ENCODE peak calls at places on chromosomes 7 and 10, in seven cellular contexts. One of them, this sample, is unnamed.

GRCh38 chr7:45479781-45480180 is 94.4 kb upstream of the ADCY1 start:
- DNase-seq in IMR-90: no peak
- DNase-seq in mesendoderm: no peak
- DNase-seq in neuronal stem cell: no peak
- DNase-seq in mesenchymal stem cell: no peak
- DNase-seq in H1: no peak
- DNase-seq in H9: no peak
- DNase-seq in this sample: no peak

GRCh38 chr7:90625051-90625450 is 28.9 kb downstream of the CDK14 start:
- DNase-seq in IMR-90: peak; percentile 6
- DNase-seq in mesendoderm: peak; percentile 14
- DNase-seq in neuronal stem cell: no peak
- DNase-seq in mesenchymal stem cell: peak; percentile 37
- DNase-seq in H1: no peak
- DNase-seq in H9: no peak
- DNase-seq in this sample: no peak

GRCh38 chr10:102410427-102411073 is 8.0 kb downstream of the PSD start:
- DNase-seq in IMR-90: no peak
- DNase-seq in mesendoderm: no peak
- DNase-seq in neuronal stem cell: no peak
- DNase-seq in mesenchymal stem cell: peak; percentile 47
- DNase-seq in H1: no peak
- DNase-seq in H9: peak; percentile 64
- DNase-seq in this sample: peak; percentile 44

GRCh38 chr10:63553473-63553872 is 32.3 kb downstream of the REEP3 start:
- DNase-seq in IMR-90: peak; percentile 9
- DNase-seq in mesendoderm: no peak
- DNase-seq in neuronal stem cell: no peak
- DNase-seq in mesenchymal stem cell: peak; percentile 35
- DNase-seq in H1: no peak
- DNase-seq in H9: no peak
- DNase-seq in this sample: no peak

GRCh38 chr7:108348913-108349312 is 107.3 kb downstream of the NRCAM start:
- DNase-seq in IMR-90: peak; percentile 29
- DNase-seq in mesendoderm: no peak
- DNase-seq in neuronal stem cell: no peak
- DNase-seq in mesenchymal stem cell: peak; percentile 6
- DNase-seq in H1: no peak
- DNase-seq in H9: no peak
- DNase-seq in this sample: no peak

GRCh38 chr10:68856352-68856751 is 29.0 kb downstream of the STOX1 start:
- DNase-seq in IMR-90: no peak
- DNase-seq in mesendoderm: no peak
- DNase-seq in neuronal stem cell: no peak
- DNase-seq in mesenchymal stem cell: no peak
- DNase-seq in H1: no peak
- DNase-seq in H9: no peak
- DNase-seq in this sample: no peak

GRCh38 chr10:683448-684071 is 5.9 kb downstream of the DIP2C start:
- DNase-seq in IMR-90: peak; percentile 99
- DNase-seq in mesendoderm: no peak
- DNase-seq in neuronal stem cell: no peak
- DNase-seq in mesenchymal stem cell: peak; percentile 98
- DNase-seq in H1: no peak
- DNase-seq in H9: no peak
- DNase-seq in this sample: no peak

GRCh38 chr10:3548096-3548495 is 236.9 kb downstream of the KLF6 start:
- DNase-seq in IMR-90: peak; percentile 31
- DNase-seq in mesendoderm: no peak
- DNase-seq in neuronal stem cell: no peak
- DNase-seq in mesenchymal stem cell: no peak
- DNase-seq in H1: no peak
- DNase-seq in H9: no peak
- DNase-seq in this sample: no peak

GRCh38 chr7:97187067-97187466 is 69.6 kb downstream of the SDHAF3 start:
- DNase-seq in IMR-90: peak; percentile 61
- DNase-seq in mesendoderm: no peak
- DNase-seq in neuronal stem cell: no peak
- DNase-seq in mesenchymal stem cell: peak; percentile 38
- DNase-seq in H1: no peak
- DNase-seq in H9: no peak
- DNase-seq in this sample: no peak

GRCh38 chr7:979886-980571 is 3.0 kb upstream of the CYP2W1 start:
- DNase-seq in IMR-90: no peak
- DNase-seq in mesendoderm: no peak
- DNase-seq in neuronal stem cell: no peak
- DNase-seq in mesenchymal stem cell: peak; percentile 19
- DNase-seq in H1: no peak
- DNase-seq in H9: no peak
- DNase-seq in this sample: no peak

GRCh38 chr10:71666607-71667373 is 52.8 kb downstream of the C10orf105 start:
- DNase-seq in IMR-90: no peak
- DNase-seq in mesendoderm: no peak
- DNase-seq in neuronal stem cell: no peak
- DNase-seq in mesenchymal stem cell: no peak
- DNase-seq in H1: no peak
- DNase-seq in H9: no peak
- DNase-seq in this sample: no peak

GRCh38 chr10:11325817-11326216 is 285.6 kb downstream of the USP6NL start:
- DNase-seq in IMR-90: peak; percentile 60
- DNase-seq in mesendoderm: peak; percentile 19
- DNase-seq in neuronal stem cell: no peak
- DNase-seq in mesenchymal stem cell: peak; percentile 79
- DNase-seq in H1: no peak
- DNase-seq in H9: no peak
- DNase-seq in this sample: peak; percentile 22

GRCh38 chr10:44166441-44166840 is 218.5 kb downstream of the CXCL12 start:
- DNase-seq in IMR-90: no peak
- DNase-seq in mesendoderm: no peak
- DNase-seq in neuronal stem cell: no peak
- DNase-seq in mesenchymal stem cell: no peak
- DNase-seq in H1: no peak
- DNase-seq in H9: no peak
- DNase-seq in this sample: no peak

GRCh38 chr7:105924950-105925349 is 38.1 kb upstream of the CDHR3 start:
- DNase-seq in IMR-90: no peak
- DNase-seq in mesendoderm: no peak
- DNase-seq in neuronal stem cell: no peak
- DNase-seq in mesenchymal stem cell: no peak
- DNase-seq in H1: no peak
- DNase-seq in H9: no peak
- DNase-seq in this sample: no peak

DNA sequence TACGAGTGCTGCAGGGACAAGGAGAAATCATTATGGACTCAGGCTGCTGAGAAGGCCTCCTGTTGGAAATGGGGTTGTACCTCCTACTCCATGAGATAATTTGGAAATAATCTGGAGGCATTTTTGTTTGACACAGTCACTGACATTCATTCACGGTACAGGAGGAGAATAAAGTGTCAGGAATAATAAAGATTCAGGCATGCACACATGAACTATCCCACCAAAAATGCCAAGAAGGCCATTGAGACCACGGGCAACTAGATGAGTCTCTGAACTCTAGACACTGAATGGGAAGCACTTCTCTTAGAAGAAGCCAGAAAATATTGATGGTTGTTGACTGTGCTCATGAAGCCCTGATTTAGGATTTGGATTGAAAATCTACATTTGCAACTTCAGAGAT is 220.9 kb upstream of the HABP2 start:
- DNase-seq in IMR-90: no peak
- DNase-seq in mesendoderm: no peak
- DNase-seq in neuronal stem cell: no peak
- DNase-seq in mesenchymal stem cell: no peak
- DNase-seq in H1: no peak
- DNase-seq in H9: no peak
- DNase-seq in this sample: no peak
- H3K9ac ChIP-seq in IMR-90: no peak overlapping the region
- H3K9ac ChIP-seq in mesendoderm: no peak overlapping the region
- H3K9ac ChIP-seq in neuronal stem cell: no peak overlapping the region
- H3K9ac ChIP-seq in mesenchymal stem cell: no peak overlapping the region
- H3K9ac ChIP-seq in H1: no peak overlapping the region
- H3K9ac ChIP-seq in H9: no peak overlapping the region
- H3K9ac ChIP-seq in this sample: no peak overlapping the region

DNA sequence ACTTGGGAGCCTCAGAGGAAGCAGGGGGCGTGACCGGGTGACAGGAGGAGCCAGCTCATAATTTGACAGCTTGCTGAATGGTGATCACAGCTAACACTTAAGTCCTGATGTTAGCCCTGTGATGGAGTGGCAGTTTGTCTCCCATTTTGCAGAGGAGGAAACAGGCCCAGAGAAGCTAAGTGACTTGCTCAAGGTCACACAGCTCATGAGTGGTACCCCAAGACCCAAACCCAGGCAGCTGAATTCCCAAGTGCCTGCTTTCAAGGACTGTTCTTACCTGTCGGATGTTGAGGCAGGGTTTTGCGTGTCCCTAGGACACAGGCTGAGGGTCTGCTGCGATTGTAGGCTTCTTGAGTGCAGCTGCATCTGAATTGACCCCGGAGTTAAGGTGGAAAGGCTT is 51.7 kb downstream of the PALD1 start:
- DNase-seq in IMR-90: no peak
- DNase-seq in mesendoderm: no peak
- DNase-seq in neuronal stem cell: no peak
- DNase-seq in mesenchymal stem cell: no peak
- DNase-seq in H1: no peak
- DNase-seq in H9: no peak
- DNase-seq in this sample: no peak
- H3K23ac ChIP-seq in IMR-90: no peak overlapping the region
- H3K23ac ChIP-seq in mesendoderm: no peak overlapping the region
- H3K23ac ChIP-seq in neuronal stem cell: no peak overlapping the region
- H3K23ac ChIP-seq in mesenchymal stem cell: no peak overlapping the region
- H3K23ac ChIP-seq in H1: no peak overlapping the region
- H3K23ac ChIP-seq in H9: no peak overlapping the region
- H3K23ac ChIP-seq in this sample: no peak overlapping the region

DNA sequence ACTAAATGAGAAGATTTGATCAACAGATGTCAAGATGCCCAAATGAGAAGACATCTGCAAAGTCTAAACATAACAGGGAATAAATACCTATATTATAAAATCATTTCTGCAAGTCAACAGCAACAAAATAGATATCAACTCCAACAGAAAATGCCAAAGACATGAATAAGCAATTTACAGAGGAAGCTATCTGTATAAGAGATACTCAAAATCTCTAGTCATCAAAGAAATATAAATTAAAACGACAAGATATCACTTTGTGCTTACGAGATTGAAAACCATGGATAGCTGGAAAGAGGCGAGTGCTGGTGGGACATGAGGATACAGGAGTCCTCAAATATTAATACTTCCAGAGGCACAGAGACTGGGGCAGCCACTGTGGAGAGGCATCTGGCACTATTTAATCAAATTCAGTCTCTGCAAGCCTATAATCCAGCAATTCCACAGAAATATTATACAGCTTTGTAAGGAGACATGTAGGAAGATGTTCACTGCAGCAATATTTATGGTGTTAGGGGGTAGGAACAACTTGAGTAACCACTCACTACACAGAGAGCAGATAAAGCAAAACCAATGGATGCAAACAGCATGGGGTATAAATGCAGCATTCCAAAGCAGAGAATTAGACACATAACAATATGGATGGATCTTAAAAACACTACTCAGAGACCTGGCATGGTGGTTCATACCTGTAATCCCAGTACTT is 4.8 kb downstream of the DNMBP start:
- DNase-seq in IMR-90: no peak
- DNase-seq in mesendoderm: no peak
- DNase-seq in neuronal stem cell: no peak
- DNase-seq in mesenchymal stem cell: peak; percentile 53
- DNase-seq in H1: no peak
- DNase-seq in H9: no peak
- DNase-seq in this sample: no peak
- H3K9ac ChIP-seq in IMR-90: no peak overlapping the region
- H3K9ac ChIP-seq in mesendoderm: no peak overlapping the region
- H3K9ac ChIP-seq in neuronal stem cell: no peak overlapping the region
- H3K9ac ChIP-seq in mesenchymal stem cell: peak overlapping the region; percentile 94
- H3K9ac ChIP-seq in H1: no peak overlapping the region
- H3K9ac ChIP-seq in H9: no peak overlapping the region
- H3K9ac ChIP-seq in this sample: no peak overlapping the region

GRCh38 chr10:59945590-59945989 is 39.2 kb upstream of the CCDC6 start:
- DNase-seq in IMR-90: no peak
- DNase-seq in mesendoderm: no peak
- DNase-seq in neuronal stem cell: no peak
- DNase-seq in mesenchymal stem cell: no peak
- DNase-seq in H1: no peak
- DNase-seq in H9: no peak
- DNase-seq in this sample: no peak
- H3K23ac ChIP-seq in IMR-90: no peak overlapping the region
- H3K23ac ChIP-seq in mesendoderm: no peak overlapping the region
- H3K23ac ChIP-seq in neuronal stem cell: no peak overlapping the region
- H3K23ac ChIP-seq in mesenchymal stem cell: no peak overlapping the region
- H3K23ac ChIP-seq in H1: no peak overlapping the region
- H3K23ac ChIP-seq in H9: no peak overlapping the region
- H3K23ac ChIP-seq in this sample: no peak overlapping the region

DNA sequence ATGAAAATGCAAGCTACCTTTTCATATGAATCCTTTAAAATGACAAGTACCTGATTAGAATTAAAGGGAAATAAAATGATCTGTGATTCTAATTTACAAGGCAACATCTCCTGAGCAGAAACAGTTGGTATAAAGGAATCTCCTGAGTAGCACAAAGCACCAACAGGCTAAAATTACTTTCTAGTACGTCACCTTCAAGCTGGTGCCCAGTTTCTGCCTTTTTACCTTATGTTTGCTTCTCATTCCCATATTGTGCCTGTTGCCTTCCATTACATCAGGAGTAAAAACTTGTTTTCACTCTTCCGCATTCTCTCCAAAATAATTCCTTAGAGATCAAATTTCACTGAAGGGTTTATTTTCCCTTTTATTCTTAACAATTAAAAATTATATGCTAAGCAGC is 587.1 kb upstream of the KCND2 start:
- DNase-seq in IMR-90: no peak
- DNase-seq in mesendoderm: no peak
- DNase-seq in neuronal stem cell: no peak
- DNase-seq in mesenchymal stem cell: no peak
- DNase-seq in H1: no peak
- DNase-seq in H9: no peak
- DNase-seq in this sample: no peak
- H3K9ac ChIP-seq in IMR-90: no peak overlapping the region
- H3K9ac ChIP-seq in mesendoderm: no peak overlapping the region
- H3K9ac ChIP-seq in neuronal stem cell: no peak overlapping the region
- H3K9ac ChIP-seq in mesenchymal stem cell: no peak overlapping the region
- H3K9ac ChIP-seq in H1: no peak overlapping the region
- H3K9ac ChIP-seq in H9: no peak overlapping the region
- H3K9ac ChIP-seq in this sample: no peak overlapping the region

GRCh38 chr10:17354781-17355180 is 99.6 kb downstream of the ST8SIA6 start:
- DNase-seq in IMR-90: no peak
- DNase-seq in mesendoderm: no peak
- DNase-seq in neuronal stem cell: no peak
- DNase-seq in mesenchymal stem cell: no peak
- DNase-seq in H1: no peak
- DNase-seq in H9: no peak
- DNase-seq in this sample: no peak
- H3K23ac ChIP-seq in IMR-90: no peak overlapping the region
- H3K23ac ChIP-seq in mesendoderm: no peak overlapping the region
- H3K23ac ChIP-seq in neuronal stem cell: no peak overlapping the region
- H3K23ac ChIP-seq in mesenchymal stem cell: no peak overlapping the region
- H3K23ac ChIP-seq in H1: no peak overlapping the region
- H3K23ac ChIP-seq in H9: no peak overlapping the region
- H3K23ac ChIP-seq in this sample: no peak overlapping the region

GRCh38 chr7:10643545-10643944 is 330.1 kb upstream of the PHF14 start:
- DNase-seq in IMR-90: no peak
- DNase-seq in mesendoderm: no peak
- DNase-seq in neuronal stem cell: no peak
- DNase-seq in mesenchymal stem cell: no peak
- DNase-seq in H1: no peak
- DNase-seq in H9: no peak
- DNase-seq in this sample: no peak
- H3K9ac ChIP-seq in IMR-90: no peak overlapping the region
- H3K9ac ChIP-seq in mesendoderm: no peak overlapping the region
- H3K9ac ChIP-seq in neuronal stem cell: no peak overlapping the region
- H3K9ac ChIP-seq in mesenchymal stem cell: no peak overlapping the region
- H3K9ac ChIP-seq in H1: no peak overlapping the region
- H3K9ac ChIP-seq in H9: no peak overlapping the region
- H3K9ac ChIP-seq in this sample: no peak overlapping the region